ENCODE peak calls at places on chromosome 1, in seven cellular contexts. V is psoas muscle; L is aorta; Z is esophagus muscularis mucosa; W is CD8-positive, alpha-beta T cell; G is vagina; I is ovary. R is an unnamed sample.
A peak's percentile ranks its signal among the peaks of the same experiment; 100 is the strongest.

GRCh38 chr1:107943694-107944093 is 21.3 kb downstream of the VAV3 start:
- DNase-seq in L (no peak), I (no peak), V (no peak), W (no peak), Z (no peak), G (no peak), R (no peak)

GRCh38 chr1:75472971-75473603 is 137.8 kb downstream of the SLC44A5 start:
- DNase-seq in G (no peak), I (no peak), Z (no peak), V (no peak), L (no peak), W (no peak), R (no peak)

GRCh38 chr1:28417441-28418277 is 48.1 kb downstream of the PHACTR4 start:
- DNase-seq in I (no peak), Z (no peak), L (no peak), G (no peak), W (no peak), V (no peak), R (no peak)

GRCh38 chr1:203691454-203691853 is 64.8 kb downstream of the ATP2B4 start:
- DNase-seq in W (no peak), G (no peak), V (no peak), I (no peak), Z (no peak), L (no peak), R (no peak)

GRCh38 chr1:37811027-37811655 is 3.1 kb upstream of the YRDC start:
- DNase-seq in V (peak; percentile 83), W (peak; percentile 62), Z (no peak), L (peak; percentile 83), G (no peak), I (no peak), R (peak; percentile 52)

GRCh38 chr1:44812822-44813543 is 4.7 kb downstream of the BTBD19 start:
- DNase-seq in W (no peak), L (peak; percentile 80), V (peak; percentile 69), Z (no peak), I (peak; percentile 44), G (peak; percentile 85), R (no peak)

GRCh38 chr1:227273557-227273956 is 44.7 kb downstream of the CDC42BPA start:
- DNase-seq in I (no peak), Z (no peak), G (no peak), L (no peak), V (no peak), W (no peak), R (no peak)

GRCh38 chr1:212478467-212479025 is 45.8 kb downstream of the NENF start:
- DNase-seq in G (no peak), V (no peak), Z (no peak), L (peak; percentile 58), I (no peak), W (no peak), R (no peak)

GRCh38 chr1:213260322-213261075 is 209.5 kb downstream of the RPS6KC1 start:
- DNase-seq in Z (no peak), W (no peak), I (no peak), L (no peak), G (no peak), V (no peak), R (no peak)

GRCh38 chr1:55310517-55310927 is 95.4 kb upstream of the USP24 start:
- DNase-seq in I (no peak), L (no peak), W (no peak), G (no peak), Z (no peak), V (no peak), R (no peak)
- H3K27ac ChIP-seq in I (no peak overlapping the region), L (no peak overlapping the region), W (no peak overlapping the region), G (no peak overlapping the region), Z (no peak overlapping the region), V (no peak overlapping the region), R (no peak overlapping the region)

DNA sequence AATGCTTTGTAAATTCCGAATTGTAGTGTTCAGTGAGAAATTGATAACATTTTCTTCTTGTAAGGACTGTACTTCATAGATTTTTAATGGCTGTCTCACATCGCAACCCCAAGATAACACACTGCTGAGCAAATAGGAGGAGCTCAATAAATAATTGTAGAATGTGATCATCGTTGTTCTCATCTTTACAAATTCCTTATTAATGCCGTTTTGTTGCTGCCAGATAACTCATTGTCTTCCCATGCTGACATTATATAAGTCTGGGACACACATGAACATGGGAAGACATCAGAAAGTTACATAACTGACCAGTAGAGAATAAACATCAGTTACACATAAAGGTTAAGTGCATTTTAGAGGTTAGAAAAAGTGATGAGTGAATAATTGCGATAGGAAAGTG is 46.4 kb upstream of the TSPAN2 start:
- DNase-seq in W (no peak), L (no peak), Z (no peak), G (no peak), V (no peak), I (no peak), R (no peak)
- H3K27ac ChIP-seq in W (no peak overlapping the region), L (no peak overlapping the region), Z (no peak overlapping the region), G (peak overlapping the region; percentile 40), V (peak overlapping the region; percentile 79), I (no peak overlapping the region), R (no peak overlapping the region)

GRCh38 chr1:76766381-76766780 is 100.9 kb upstream of the ST6GALNAC5 start:
- DNase-seq in V (no peak), I (no peak), L (no peak), G (no peak), W (no peak), Z (no peak), R (no peak)

DNA sequence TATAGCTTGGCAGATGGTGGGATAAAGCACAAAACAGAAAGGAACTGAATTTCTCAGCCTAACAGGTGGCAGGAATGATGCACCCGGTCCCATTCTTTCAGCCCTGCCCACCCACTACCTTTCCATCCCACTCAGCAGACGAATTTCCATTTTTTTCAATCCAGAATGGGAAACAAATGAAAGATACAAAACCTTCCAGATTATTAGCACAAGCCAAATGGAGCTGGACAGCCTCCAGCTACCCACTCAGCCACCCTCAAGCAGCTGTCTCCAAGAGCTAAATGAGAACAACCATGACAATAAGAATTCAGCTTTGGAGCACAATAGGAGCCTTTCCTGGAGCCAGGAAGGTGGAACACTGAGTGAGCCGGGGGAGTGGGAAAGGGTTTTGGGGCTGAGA is 96.3 kb upstream of the ST6GALNAC5 start:
- DNase-seq in L (no peak), Z (no peak), W (no peak), V (no peak), I (no peak), G (no peak), R (no peak)
- H3K27ac ChIP-seq in L (no peak overlapping the region), Z (no peak overlapping the region), W (no peak overlapping the region), V (no peak overlapping the region), I (no peak overlapping the region), G (no peak overlapping the region), R (no peak overlapping the region)

DNA sequence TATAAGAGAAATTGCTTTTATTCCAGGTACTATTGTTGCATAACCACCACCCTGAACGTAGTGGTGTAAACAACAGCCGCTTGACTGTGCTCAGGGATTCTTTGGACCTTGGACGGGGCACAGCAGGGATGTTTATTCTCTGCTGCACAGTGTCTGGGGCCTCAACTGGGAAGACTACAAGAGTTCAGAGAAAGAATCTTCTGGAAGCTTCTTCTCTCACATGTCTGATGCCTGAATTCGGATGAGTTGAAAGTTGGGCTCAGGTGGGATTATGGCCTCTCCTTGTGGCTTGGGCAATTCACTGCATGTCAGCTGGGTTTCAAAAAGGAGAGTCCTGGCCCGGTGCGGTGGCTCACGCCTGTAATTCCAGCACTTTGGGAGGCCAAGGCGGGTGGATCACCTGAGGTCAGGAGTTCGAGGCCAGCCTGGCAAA is 19.0 kb upstream of the SSBP3 start:
- DNase-seq in V (no peak), G (no peak), I (no peak), L (peak; percentile 27), W (no peak), Z (no peak), R (no peak)
- H3K27ac ChIP-seq in V (no peak overlapping the region), G (no peak overlapping the region), I (no peak overlapping the region), L (no peak overlapping the region), W (no peak overlapping the region), Z (no peak overlapping the region), R (no peak overlapping the region)

DNA sequence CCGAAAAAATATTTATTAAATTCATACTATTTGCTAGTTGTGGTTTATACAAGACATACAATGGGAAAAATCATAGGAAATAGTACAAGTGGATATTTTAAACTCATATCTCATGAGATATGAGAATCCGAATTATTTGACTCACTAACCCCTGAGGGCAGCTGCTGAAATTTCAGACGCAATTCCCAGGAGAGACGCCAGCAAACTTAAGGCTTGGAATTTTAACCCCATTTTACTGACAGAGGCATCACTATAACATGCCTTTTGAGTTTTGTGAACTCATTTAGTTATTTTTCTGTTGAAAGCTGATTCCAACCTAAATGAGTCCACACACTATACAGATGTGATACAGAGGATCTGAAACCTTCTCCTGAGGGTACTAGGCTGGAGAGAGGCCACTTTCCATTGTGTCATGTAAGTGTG is 5.9 kb upstream of the MROH9 start:
- DNase-seq in G (no peak), L (no peak), W (no peak), V (no peak), I (no peak), Z (no peak), R (no peak)
- H3K27ac ChIP-seq in G (peak overlapping the region; percentile 59), L (no peak overlapping the region), W (no peak overlapping the region), V (no peak overlapping the region), I (no peak overlapping the region), Z (peak overlapping the region; percentile 67), R (no peak overlapping the region)

GRCh38 chr1:170663441-170664282 is at the start of gene PRRX1:
- DNase-seq in Z (no peak), W (no peak), V (no peak), L (no peak), G (no peak), I (peak; percentile 75), R (no peak)
- H3K27ac ChIP-seq in Z (peak within 1 kb of the TSS; percentile 77), W (no peak within 1 kb of the TSS), V (peak within 1 kb of the TSS; percentile 91), L (peak within 1 kb of the TSS; percentile 71), G (peak within 1 kb of the TSS; percentile 99), I (peak within 1 kb of the TSS; percentile 97), R (no peak within 1 kb of the TSS)